ENCODE peak calls at places on chromosomes 3 and 15, in seven cellular contexts. Z is HFF-Myc, E is PC-9, K is AG09309, M is fibroblast of mammary gland, V is astrocyte of the spinal cord, J is dorsolateral prefrontal cortex. O is an unnamed sample.
A peak's percentile ranks its signal among the peaks of the same experiment; 100 is the strongest.

GRCh38 chr3:161372321-161373260 is 1.3 kb upstream of the SPTSSB start:
- DNase-seq in Z (no peak), E (peak; percentile 38), K (no peak), M (no peak), V (peak; percentile 8), J (peak; percentile 71), O (peak; percentile 69)

GRCh38 chr3:23017800-23018199 is 185.3 kb upstream of the UBE2E2 start:
- DNase-seq in Z (no peak), E (peak; percentile 68), K (no peak), M (peak; percentile 22), V (peak; percentile 46), J (no peak), O (no peak)

GRCh38 chr3:155739154-155739553 is 5.7 kb downstream of the PLCH1 start:
- DNase-seq in Z (no peak), E (no peak), K (no peak), M (peak; percentile 12), V (no peak), J (no peak), O (peak; percentile 20)

GRCh38 chr15:76337739-76338554 is 1.4 kb downstream of the ISL2 start:
- DNase-seq in Z (no peak), E (no peak), K (no peak), M (no peak), V (no peak), J (no peak), O (peak; percentile 24)

GRCh38 chr15:72836676-72837325 is 53.2 kb upstream of the ADPGK start:
- DNase-seq in Z (no peak), E (no peak), K (no peak), M (no peak), V (no peak), J (no peak), O (no peak)

GRCh38 chr15:76991741-76992645 is 2.9 kb upstream of the PSTPIP1 start:
- DNase-seq in Z (no peak), E (no peak), K (no peak), M (no peak), V (no peak), J (no peak), O (no peak)

GRCh38 chr3:24485511-24485910 is 9.1 kb downstream of the THRB start:
- DNase-seq in Z (no peak), E (no peak), K (no peak), M (peak; percentile 45), V (no peak), J (no peak), O (no peak)

GRCh38 chr15:69014454-69014853 is at the start of gene NOX5:
- DNase-seq in Z (peak; percentile 54), E (no peak), K (peak; percentile 78), M (peak; percentile 45), V (no peak), J (no peak), O (peak; percentile 77)

GRCh38 chr3:61858054-61858453 is 296.7 kb downstream of the PTPRG start:
- DNase-seq in Z (peak; percentile 26), E (no peak), K (no peak), M (peak; percentile 65), V (peak; percentile 58), J (no peak), O (no peak)

GRCh38 chr3:183317886-183318845 is 65.1 kb downstream of the B3GNT5 start:
- DNase-seq in Z (no peak), E (no peak), K (no peak), M (peak; percentile 51), V (peak; percentile 65), J (no peak), O (no peak)

GRCh38 chr3:122183521-122183892 is at the start of gene CASR:
- DNase-seq in Z (no peak), E (no peak), K (no peak), M (no peak), V (no peak), J (no peak), O (no peak)

DNA sequence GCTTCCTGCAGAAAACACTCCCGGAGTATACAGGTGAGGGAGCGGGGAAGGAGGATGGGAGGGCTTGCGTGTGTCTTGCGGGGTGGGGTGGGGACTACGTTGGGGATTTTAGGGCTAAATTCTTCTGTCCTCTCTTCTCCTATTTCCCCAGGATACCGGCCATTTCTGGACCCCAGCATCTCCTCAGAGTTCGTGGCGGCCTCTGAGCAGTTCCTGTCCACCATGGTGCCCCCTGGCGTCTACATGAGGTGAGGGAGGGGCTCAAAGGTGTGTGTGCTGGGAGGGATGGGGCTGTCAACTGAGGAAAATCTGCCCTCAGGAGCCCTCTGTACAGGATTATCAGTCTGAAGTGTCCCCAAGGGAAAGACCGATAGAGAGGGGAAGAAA is 6.6 kb downstream of the DUOX1 start:
- DNase-seq in Z (no peak), E (no peak), K (no peak), M (no peak), V (no peak), J (no peak), O (no peak)
- TF ChIP-seq CTCF in Z (no peak), E (no peak), K (peak; percentile 15), M (no peak), V (peak; percentile 31), J (no peak), O (no peak)

DNA sequence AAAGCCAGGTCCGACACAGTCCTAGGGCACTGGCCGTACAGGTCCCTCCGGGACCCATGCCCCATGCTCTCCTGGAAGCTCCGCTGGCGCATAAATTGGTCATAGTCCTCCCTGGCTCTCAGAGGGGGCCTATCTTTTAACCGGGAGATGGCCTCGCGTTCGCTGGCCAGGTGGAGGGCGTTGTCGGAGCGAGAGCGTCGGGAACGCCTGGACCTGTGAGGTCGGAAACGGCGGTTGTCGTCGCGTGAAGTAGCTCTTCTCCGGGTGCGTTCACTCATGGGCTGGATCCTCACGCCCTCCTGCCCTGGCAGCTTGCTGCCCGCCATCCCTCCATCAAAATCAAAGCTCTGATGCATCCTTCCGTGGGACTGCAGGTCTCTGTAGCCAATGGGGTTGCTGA is 76.0 kb upstream of the PSMD6 start:
- DNase-seq in Z (no peak), E (no peak), K (no peak), M (no peak), V (no peak), J (no peak), O (no peak)
- H3K4me3 ChIP-seq in Z (no peak overlapping the region), E (no peak overlapping the region), K (no peak overlapping the region), M (no peak overlapping the region), V (no peak overlapping the region), J (no peak overlapping the region), O (no peak overlapping the region)

DNA sequence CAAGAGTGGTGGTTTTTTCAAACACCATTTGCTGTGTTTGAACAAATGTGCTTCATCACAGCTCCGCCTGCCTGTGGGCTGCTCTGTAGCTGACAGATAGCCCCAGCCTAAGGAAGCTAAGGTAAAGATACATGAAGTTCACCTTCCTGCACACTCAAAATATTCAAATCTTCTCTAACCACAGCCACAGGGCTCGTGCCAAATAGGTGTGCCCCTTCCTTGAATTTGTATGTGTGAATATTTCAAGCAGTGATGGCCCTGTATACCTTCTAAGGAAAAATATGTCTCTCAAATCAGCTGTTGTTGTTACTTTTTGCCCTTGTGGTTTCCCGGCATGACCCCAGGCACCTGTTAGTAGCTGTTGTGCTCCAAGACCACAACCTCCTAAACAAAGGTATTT is 92.8 kb downstream of the CCNL1 start:
- DNase-seq in Z (no peak), E (no peak), K (no peak), M (no peak), V (no peak), J (no peak), O (no peak)
- TF ChIP-seq CTCF in Z (no peak), E (no peak), K (peak; percentile 6), M (no peak), V (peak; percentile 13), J (no peak), O (no peak)

DNA sequence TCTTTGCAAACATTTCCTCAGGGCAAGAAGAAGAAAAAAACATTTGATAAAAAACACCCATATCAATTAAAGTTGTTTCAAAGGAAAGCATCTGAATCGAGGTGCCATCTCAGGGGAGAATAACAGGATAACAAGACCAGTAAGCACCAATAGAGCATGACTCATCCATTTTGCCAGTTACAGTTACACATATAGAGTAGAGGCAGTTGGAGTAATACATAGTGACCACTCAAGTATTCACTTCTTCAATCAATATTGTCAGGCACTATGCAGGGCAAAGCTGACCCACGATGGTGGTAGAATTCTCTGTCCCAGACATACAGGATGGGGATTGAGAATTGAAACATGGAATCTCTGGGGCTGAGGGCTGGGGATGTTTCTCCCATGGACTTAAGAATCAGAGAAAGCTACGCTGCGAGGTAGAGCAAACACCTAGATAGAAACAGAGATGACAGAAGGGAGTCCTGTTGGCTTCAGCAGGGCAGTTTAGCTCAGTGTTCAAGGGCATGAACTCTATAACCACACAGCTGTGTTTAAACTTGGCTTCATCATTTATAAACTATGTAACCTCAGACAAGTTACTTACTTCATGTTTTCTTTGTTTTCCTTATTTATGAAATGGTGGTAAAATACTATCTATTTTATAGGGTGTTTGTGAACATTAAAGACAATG is 186.4 kb upstream of the NANOGP8 start:
- DNase-seq in Z (no peak), E (no peak), K (no peak), M (peak; percentile 56), V (peak; percentile 14), J (no peak), O (peak; percentile 32)
- H3K4me3 ChIP-seq in Z (no peak overlapping the region), E (no peak overlapping the region), K (no peak overlapping the region), M (no peak overlapping the region), V (no peak overlapping the region), J (no peak overlapping the region), O (no peak overlapping the region)

GRCh38 chr3:76756578-76756977 is 283.3 kb upstream of the ROBO2 start:
- DNase-seq in Z (no peak), E (no peak), K (no peak), M (no peak), V (no peak), J (no peak), O (no peak)

DNA sequence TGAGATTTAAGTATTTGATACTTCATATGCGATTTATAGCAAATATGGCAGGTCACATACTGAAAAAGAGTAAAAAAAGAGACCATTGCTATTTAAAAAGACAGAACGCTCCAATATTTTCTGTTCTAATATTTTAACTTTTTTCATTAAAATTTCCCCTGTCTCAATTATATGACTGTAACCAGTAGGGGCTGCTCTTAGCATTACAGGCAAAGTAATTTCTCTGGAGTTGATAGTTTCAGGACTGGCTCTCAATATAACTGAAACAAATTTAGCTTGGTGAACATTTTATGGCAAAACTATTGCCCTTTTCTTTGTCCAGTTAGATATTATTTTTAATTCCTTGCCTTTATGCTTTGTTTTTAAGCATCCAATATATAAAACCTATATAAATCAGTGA is 286.3 kb upstream of the ROBO2 start:
- DNase-seq in Z (no peak), E (no peak), K (no peak), M (no peak), V (no peak), J (no peak), O (no peak)
- TF ChIP-seq CTCF in Z (no peak), E (no peak), K (peak; percentile 35), M (no peak), V (peak; percentile 14), J (no peak), O (no peak)

DNA sequence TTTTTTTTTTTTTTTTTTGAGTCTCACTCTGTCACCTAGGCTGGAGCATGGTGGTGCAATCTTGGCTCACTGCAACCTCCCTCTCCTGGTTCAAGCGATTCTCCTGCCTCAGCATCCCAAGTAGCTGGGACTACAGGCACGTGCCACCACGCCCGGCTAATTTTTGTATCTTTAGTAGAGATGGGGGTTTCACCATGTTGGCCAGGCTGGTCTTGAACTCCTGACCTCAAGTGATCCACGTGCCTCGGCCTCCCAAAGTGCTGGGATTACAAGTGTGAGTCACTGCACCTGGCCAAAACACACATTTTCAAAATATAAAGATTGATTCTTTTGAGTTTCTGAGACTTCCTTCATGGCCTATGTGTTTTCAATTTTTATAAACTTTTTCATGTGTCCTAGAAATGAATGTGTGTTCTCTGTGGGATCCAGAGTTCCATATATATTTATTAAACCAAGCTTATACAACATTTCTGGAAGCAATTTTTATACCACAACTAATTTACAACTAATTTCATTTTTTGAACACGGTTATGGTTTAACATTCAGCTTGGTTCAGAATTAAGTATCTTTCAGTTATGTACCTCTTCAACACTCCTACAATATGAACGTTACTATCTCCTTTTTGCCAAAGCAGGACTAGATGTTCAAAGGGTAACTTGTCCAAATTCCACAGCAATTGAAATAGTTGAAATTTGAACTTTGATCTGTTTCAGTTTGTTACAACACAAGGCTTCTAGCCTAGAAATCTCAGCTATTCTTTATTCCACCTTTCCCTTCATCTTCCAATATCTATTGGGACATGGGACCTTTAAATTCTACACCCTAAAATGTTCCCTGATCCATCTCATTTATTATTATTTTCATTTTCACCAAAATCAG is 1.5 kb downstream of the ACAD11 start:
- DNase-seq in Z (no peak), E (no peak), K (no peak), M (no peak), V (no peak), J (no peak), O (no peak)
- H3K4me3 ChIP-seq in Z (peak overlapping the region; percentile 82), E (peak overlapping the region; percentile 82), K (no peak overlapping the region), M (peak overlapping the region; percentile 71), V (peak overlapping the region; percentile 78), J (peak overlapping the region; percentile 89), O (peak overlapping the region; percentile 85)